ENCODE peak calls at places on chromosomes 11 and 22, in seven cellular contexts. D, P, Y, F, B, L and U are unnamed samples.

GRCh38 chr22:47067911-47068654 is 305.6 kb downstream of the TBC1D22A start:
- DNase-seq in D (no peak), P (peak; percentile 17), Y (no peak), F (no peak), B (peak; percentile 1), L (peak; percentile 51), U (peak; percentile 37)

GRCh38 chr22:50270302-50271010 is at the start of gene MAPK11:
- DNase-seq in D (peak; percentile 78), P (peak; percentile 75), Y (no peak), F (no peak), B (peak; percentile 74), L (peak; percentile 91), U (peak; percentile 78)

GRCh38 chr11:47714554-47715081 is 551 bp downstream of the AGBL2 start:
- DNase-seq in D (no peak), P (no peak), Y (peak; percentile 66), F (no peak), B (peak; percentile 18), L (peak; percentile 77), U (no peak)

GRCh38 chr11:70364745-70365535 is 33.4 kb upstream of the CTTN start:
- DNase-seq in D (no peak), P (no peak), Y (no peak), F (no peak), B (no peak), L (peak; percentile 76), U (no peak)

GRCh38 chr11:83069441-83070043 is 2.2 kb downstream of the RAB30 start:
- DNase-seq in D (no peak), P (no peak), Y (no peak), F (no peak), B (no peak), L (no peak), U (no peak)

GRCh38 chr22:49326558-49326957 is 501.1 kb downstream of the BRD1 start:
- DNase-seq in D (no peak), P (peak; percentile 10), Y (no peak), F (no peak), B (no peak), L (peak; percentile 21), U (no peak)

GRCh38 chr11:44952500-44953260 is 2.0 kb upstream of the TP53I11 start:
- DNase-seq in D (no peak), P (no peak), Y (no peak), F (no peak), B (no peak), L (no peak), U (no peak)

GRCh38 chr11:1222491-1223345 is at the start of gene MUC5B:
- DNase-seq in D (peak; percentile 74), P (peak; percentile 64), Y (peak; percentile 61), F (no peak), B (peak; percentile 86), L (peak; percentile 70), U (no peak)

GRCh38 chr22:45125198-45125597 is 38.5 kb upstream of the NUP50 start:
- DNase-seq in D (no peak), P (no peak), Y (no peak), F (no peak), B (no peak), L (no peak), U (no peak)

GRCh38 chr22:45131749-45132148 is 32.0 kb upstream of the NUP50 start:
- DNase-seq in D (no peak), P (no peak), Y (no peak), F (no peak), B (peak; percentile 24), L (peak; percentile 86), U (peak; percentile 21)

GRCh38 chr22:45124176-45124857 is 39.4 kb upstream of the NUP50 start:
- DNase-seq in D (no peak), P (no peak), Y (no peak), F (no peak), B (no peak), L (no peak), U (no peak)

GRCh38 chr22:45129703-45130524 is 33.8 kb upstream of the NUP50 start:
- DNase-seq in D (no peak), P (no peak), Y (no peak), F (no peak), B (no peak), L (no peak), U (no peak)

GRCh38 chr22:45127866-45128265 is 35.9 kb upstream of the NUP50 start:
- DNase-seq in D (no peak), P (no peak), Y (no peak), F (no peak), B (no peak), L (no peak), U (no peak)
- H3K27ac ChIP-seq in D (no peak overlapping the region), P (no peak overlapping the region), Y (no peak overlapping the region), F (no peak overlapping the region), B (no peak overlapping the region), L (no peak overlapping the region), U (no peak overlapping the region)

GRCh38 chr22:22045576-22046335 is 63.2 kb upstream of the TOP3B start:
- DNase-seq in D (no peak), P (no peak), Y (no peak), F (no peak), B (no peak), L (no peak), U (no peak)

GRCh38 chr22:22044153-22044552 is 61.6 kb upstream of the TOP3B start:
- DNase-seq in D (no peak), P (no peak), Y (no peak), F (no peak), B (no peak), L (no peak), U (no peak)

GRCh38 chr22:22042009-22042408 is 59.4 kb upstream of the TOP3B start:
- DNase-seq in D (no peak), P (no peak), Y (no peak), F (no peak), B (no peak), L (no peak), U (no peak)

GRCh38 chr22:22042599-22043295 is 60.2 kb upstream of the TOP3B start:
- DNase-seq in D (no peak), P (no peak), Y (no peak), F (no peak), B (no peak), L (no peak), U (no peak)

GRCh38 chr22:22043296-22044078 is 60.9 kb upstream of the TOP3B start:
- DNase-seq in D (no peak), P (no peak), Y (no peak), F (no peak), B (no peak), L (no peak), U (peak; percentile 57)
- TF ChIP-seq POLR2A in D (no peak), P (no peak), Y (no peak), F (no peak), B (no peak), L (no peak), U (no peak)

GRCh38 chr11:112670806-112671570 is 290.2 kb upstream of the NCAM1 start:
- DNase-seq in D (no peak), P (no peak), Y (no peak), F (no peak), B (no peak), L (no peak), U (no peak)
- H3K27ac ChIP-seq in D (no peak overlapping the region), P (no peak overlapping the region), Y (no peak overlapping the region), F (no peak overlapping the region), B (no peak overlapping the region), L (no peak overlapping the region), U (no peak overlapping the region)

GRCh38 chr22:20956258-20957117 is 10.6 kb upstream of the AIFM3 start:
- DNase-seq in D (peak; percentile 43), P (no peak), Y (no peak), F (no peak), B (peak; percentile 87), L (no peak), U (no peak)
- TF ChIP-seq POLR2A in D (no peak), P (no peak), Y (no peak), F (no peak), B (peak; percentile 91), L (no peak), U (peak; percentile 84)

DNA sequence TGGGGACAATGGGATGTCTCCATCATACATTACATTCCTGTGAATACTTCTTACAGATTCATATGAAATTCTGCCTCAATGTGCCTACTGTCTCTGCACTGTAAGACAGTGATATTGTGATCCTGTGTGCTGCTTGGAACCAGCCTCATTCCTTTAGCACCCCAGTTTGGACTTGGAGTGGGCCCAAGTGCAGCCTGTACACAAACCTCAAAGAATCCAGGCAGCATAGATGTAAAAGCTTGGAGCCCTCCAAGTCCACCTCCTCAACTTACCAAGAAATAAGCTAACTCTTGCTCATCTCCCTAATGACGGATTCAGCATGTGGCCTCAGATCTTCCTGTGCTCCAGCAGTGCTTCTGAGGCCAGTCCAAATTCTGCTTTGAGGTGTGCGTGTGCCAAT is 24.4 kb downstream of the GRAP2 start:
- DNase-seq in D (no peak), P (no peak), Y (no peak), F (no peak), B (no peak), L (no peak), U (no peak)
- H3K27ac ChIP-seq in D (no peak overlapping the region), P (no peak overlapping the region), Y (no peak overlapping the region), F (no peak overlapping the region), B (no peak overlapping the region), L (no peak overlapping the region), U (no peak overlapping the region)

DNA sequence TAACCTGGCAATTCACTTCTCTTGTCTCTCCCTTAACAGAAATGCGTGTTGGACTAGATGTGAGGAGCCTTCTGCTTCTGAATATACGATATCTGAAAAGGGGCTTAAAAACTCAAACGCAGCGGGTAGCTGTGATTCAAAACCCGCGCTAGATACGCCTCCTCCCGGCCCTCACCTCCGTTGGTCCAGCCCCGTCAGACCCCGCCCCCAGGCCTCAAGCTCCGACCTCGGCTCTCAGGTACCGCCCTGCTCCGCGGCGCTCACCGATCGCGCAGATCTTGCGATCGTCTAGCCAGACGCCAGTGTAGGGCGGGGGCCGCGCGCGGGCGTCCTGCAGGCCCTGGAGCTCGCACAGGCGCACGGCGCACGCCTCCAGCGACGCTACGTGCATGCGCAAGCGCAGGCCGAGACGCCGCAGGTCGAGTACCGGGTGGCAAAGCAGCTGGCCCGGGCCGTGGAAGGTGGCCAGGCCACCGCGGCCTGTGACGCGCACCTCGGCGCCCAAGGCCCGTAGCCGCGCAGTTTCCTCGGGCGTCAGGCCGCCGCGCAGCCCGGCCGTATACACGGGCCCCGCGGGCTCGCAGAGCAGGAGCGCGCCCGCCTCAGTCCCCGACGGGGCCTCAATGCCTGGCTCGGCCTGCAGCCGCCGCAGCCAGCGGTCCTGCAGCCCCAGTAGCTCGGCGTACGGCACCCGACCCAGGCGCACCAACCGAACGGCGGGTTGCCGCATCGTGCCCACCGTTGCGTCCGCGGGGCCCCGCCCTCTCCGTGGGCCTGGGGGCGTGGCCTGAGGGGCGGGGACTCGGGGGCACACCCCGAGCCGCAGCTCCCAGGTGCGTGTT is at the start of gene LIPT2:
- DNase-seq in D (peak; percentile 99), P (peak; percentile 98), Y (peak; percentile 98), F (peak; percentile 92), B (peak; percentile 98), L (peak; percentile 100), U (peak; percentile 97)
- TF ChIP-seq POLR2A in D (peak; percentile 93), P (no peak), Y (peak; percentile 35), F (peak; percentile 88), B (peak; percentile 87), L (no peak), U (peak; percentile 92)

DNA sequence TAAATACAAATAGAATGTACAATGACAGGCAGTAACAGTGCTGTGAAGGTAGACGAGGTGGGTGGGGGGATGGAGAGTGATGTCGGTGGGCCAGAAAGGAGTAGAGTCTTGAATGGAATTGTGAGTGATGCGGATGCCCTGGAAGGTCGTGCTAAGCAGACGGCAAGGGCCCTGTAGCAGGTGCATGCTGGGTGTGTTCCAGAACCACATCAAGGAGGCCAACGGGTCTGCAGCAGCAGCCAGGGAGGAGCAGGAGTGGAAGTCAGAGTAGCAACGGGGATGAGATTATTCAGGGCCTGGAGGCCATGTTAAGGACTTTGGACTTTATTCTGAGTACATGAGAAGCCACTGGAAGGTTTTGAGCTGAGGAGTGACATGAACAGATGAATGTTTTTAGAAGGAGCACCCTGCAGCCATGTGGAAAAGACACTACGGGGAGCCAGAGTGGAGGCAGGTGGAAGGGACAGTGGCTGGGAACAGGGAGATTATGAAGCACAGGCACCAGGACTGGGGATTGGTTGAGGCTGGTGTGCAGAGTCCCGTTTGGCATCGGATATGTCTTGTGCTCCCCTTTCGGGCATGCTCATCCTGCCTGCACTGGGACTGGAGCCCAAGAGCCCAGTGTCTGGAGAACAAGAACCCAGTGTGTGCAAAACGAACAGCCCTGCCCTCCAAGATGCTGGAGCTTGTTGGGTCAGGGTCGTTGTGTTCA is 74.1 kb downstream of the COMMD9 start:
- DNase-seq in D (no peak), P (no peak), Y (no peak), F (no peak), B (no peak), L (no peak), U (no peak)
- H3K27ac ChIP-seq in D (no peak overlapping the region), P (no peak overlapping the region), Y (no peak overlapping the region), F (no peak overlapping the region), B (no peak overlapping the region), L (no peak overlapping the region), U (no peak overlapping the region)